ENCODE peak calls at places on chromosomes 11 and 22, in seven cellular contexts. C is mammary epithelial cell, Q is foreskin fibroblast, P is neural progenitor cell, H is cardiac muscle cell, T is WERI-Rb-1, X is upper lobe of left lung. Y is an unnamed sample.

GRCh38 chr22:17943533-17944204 is 80.7 kb downstream of the MICAL3 start:
- DNase-seq in P (no peak), C (no peak), T (no peak), Q (no peak), X (no peak), H (no peak), Y (no peak)

GRCh38 chr22:39717099-39717498 is 146.5 kb downstream of the CACNA1I start:
- DNase-seq in T (no peak), P (no peak), H (no peak), Q (no peak), X (no peak), C (no peak), Y (no peak)

GRCh38 chr11:25615841-25616240 is 716.1 kb upstream of the ANO3 start:
- DNase-seq in C (no peak), X (no peak), P (no peak), T (no peak), H (no peak), Q (no peak), Y (no peak)

GRCh38 chr11:36354221-36355003 is 58.3 kb downstream of the PRR5L start:
- DNase-seq in X (no peak), P (no peak), Q (peak; percentile 44), H (peak; percentile 69), T (no peak), C (peak; percentile 59), Y (peak; percentile 73)

GRCh38 chr22:28151241-28151640 is 232.2 kb upstream of the PITPNB start:
- DNase-seq in T (no peak), H (no peak), X (no peak), C (no peak), Q (no peak), P (no peak), Y (no peak)

GRCh38 chr22:38569972-38570840 is at the start of gene DMC1:
- DNase-seq in Q (peak; percentile 81), H (peak; percentile 94), T (peak; percentile 82), X (peak; percentile 97), P (peak; percentile 99), C (peak; percentile 67), Y (peak; percentile 70)

GRCh38 chr22:43625242-43625641 is 186.9 kb downstream of the EFCAB6 start:
- DNase-seq in Q (no peak), C (no peak), T (no peak), P (no peak), X (no peak), H (no peak), Y (peak; percentile 9)

GRCh38 chr11:93267383-93267782 is 63.2 kb upstream of the DEUP1 start:
- DNase-seq in X (no peak), T (no peak), H (no peak), Q (no peak), C (no peak), P (no peak), Y (no peak)

GRCh38 chr11:17077240-17077519 is 287 bp downstream of the RPS13 start:
- DNase-seq in T (no peak), X (no peak), H (no peak), Q (no peak), C (no peak), P (no peak), Y (no peak)

GRCh38 chr11:34809191-34810106 is 106.7 kb downstream of the APIP start:
- DNase-seq in X (no peak), P (no peak), Q (no peak), H (peak; percentile 37), C (peak; percentile 79), T (no peak), Y (no peak)

GRCh38 chr11:43359432-43359818 is 705 bp downstream of the TTC17 start:
- DNase-seq in H (peak; percentile 38), C (peak; percentile 36), X (no peak), P (no peak), Q (peak; percentile 20), T (no peak), Y (no peak)

GRCh38 chr22:22849640-22850610 is 37.7 kb upstream of the IGLL5 start:
- DNase-seq in P (no peak), C (no peak), T (no peak), X (peak; percentile 25), Q (no peak), H (no peak), Y (no peak)

GRCh38 chr22:46917702-46918101 is 155.3 kb downstream of the TBC1D22A start:
- DNase-seq in H (no peak), P (no peak), Q (no peak), X (no peak), T (no peak), C (no peak), Y (no peak)

GRCh38 chr11:72635931-72636330 is 38.3 kb downstream of the PDE2A start:
- DNase-seq in P (no peak), H (no peak), C (no peak), T (no peak), Q (no peak), X (no peak), Y (no peak)

GRCh38 chr11:121328213-121328966 is 35.8 kb downstream of the SC5D start:
- DNase-seq in X (no peak), C (no peak), Q (no peak), T (no peak), H (no peak), P (no peak), Y (no peak)

GRCh38 chr11:27619039-27619438 is 81.2 kb downstream of the BDNF start:
- DNase-seq in T (no peak), Q (no peak), X (no peak), P (no peak), C (no peak), H (peak; percentile 10), Y (no peak)

GRCh38 chr11:22163394-22163797 is 29.5 kb upstream of the ANO5 start:
- DNase-seq in X (no peak), P (no peak), T (no peak), Q (no peak), C (peak; percentile 25), H (peak; percentile 8), Y (no peak)

GRCh38 chr11:72605958-72606357 is 68.3 kb downstream of the PDE2A start:
- DNase-seq in Q (no peak), P (no peak), X (no peak), T (no peak), C (no peak), H (peak; percentile 34), Y (no peak)

GRCh38 chr22:19597399-19597735 is 73.2 kb upstream of the CLDN5 start:
- DNase-seq in X (no peak), P (no peak), C (no peak), T (no peak), Q (no peak), H (no peak), Y (no peak)

GRCh38 chr11:8638300-8638699 is 44.2 kb downstream of the TRIM66 start:
- DNase-seq in T (no peak), H (peak; percentile 47), C (no peak), Q (peak; percentile 12), X (no peak), P (no peak), Y (no peak)

GRCh38 chr11:77515483-77515882 is 41.6 kb upstream of the PAK1 start:
- DNase-seq in X (no peak), P (no peak), Q (no peak), H (no peak), T (no peak), C (no peak), Y (no peak)

GRCh38 chr11:787084-787675 is 2.7 kb downstream of the CEND1 start:
- DNase-seq in Q (no peak), H (no peak), X (peak; percentile 82), C (no peak), T (no peak), P (no peak), Y (no peak)

GRCh38 chr11:86670179-86670578 is 2.2 kb downstream of the ME3 start:
- DNase-seq in Q (no peak), P (no peak), X (no peak), T (peak; percentile 35), C (peak; percentile 42), H (peak; percentile 85), Y (no peak)

DNA sequence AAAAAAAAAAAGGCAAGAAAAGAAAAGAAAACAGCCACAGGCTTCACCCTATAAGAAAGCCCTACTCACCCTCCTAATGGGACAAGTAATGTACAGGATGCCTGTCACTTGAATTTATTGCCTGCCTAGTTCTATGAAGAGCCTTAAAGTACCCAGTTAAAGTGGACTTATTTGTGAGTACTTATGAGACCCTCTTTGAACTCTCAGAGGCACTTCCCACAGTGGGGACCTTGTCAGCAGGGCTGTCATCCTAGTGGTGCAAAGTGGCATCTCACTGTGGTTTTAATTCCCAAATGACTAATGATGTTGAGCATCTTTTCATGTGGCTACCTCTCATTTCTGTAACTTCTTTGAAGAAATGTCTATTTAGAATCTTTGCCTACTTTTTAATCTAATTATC is 41.8 kb upstream of the BARX2 start:
- DNase-seq in C (no peak), Q (no peak), T (no peak), X (no peak), P (no peak), H (no peak), Y (no peak)
- TF ChIP-seq CTCF in C (peak; percentile 31), Q (no peak), T (no peak), X (no peak), P (peak; percentile 35), H (no peak), Y (no peak)

GRCh38 chr22:32850157-32850556 is 48.7 kb downstream of the TIMP3 start:
- DNase-seq in X (no peak), T (no peak), H (no peak), Q (no peak), P (no peak), C (no peak), Y (no peak)

GRCh38 chr22:32849501-32849900 is 48.0 kb downstream of the TIMP3 start:
- DNase-seq in H (no peak), T (peak; percentile 15), C (no peak), X (no peak), Q (no peak), P (no peak), Y (no peak)

GRCh38 chr22:32852346-32853251 is 51.1 kb downstream of the TIMP3 start:
- DNase-seq in X (no peak), Q (no peak), C (no peak), P (no peak), H (peak; percentile 72), T (no peak), Y (no peak)

GRCh38 chr22:32848226-32848625 is 46.7 kb downstream of the TIMP3 start:
- DNase-seq in C (no peak), T (no peak), P (no peak), H (no peak), Q (no peak), X (no peak), Y (no peak)

GRCh38 chr22:32850591-32851517 is 49.3 kb downstream of the TIMP3 start:
- DNase-seq in T (no peak), H (peak; percentile 64), C (no peak), X (no peak), Q (no peak), P (no peak), Y (no peak)
- H3K4me3 ChIP-seq in T (no peak overlapping the region), H (no peak overlapping the region), C (no peak overlapping the region), X (no peak overlapping the region), Q (no peak overlapping the region), P (no peak overlapping the region), Y (no peak overlapping the region)

GRCh38 chr11:60607483-60607882 is 91.9 kb upstream of the MS4A8 start:
- DNase-seq in X (no peak), T (no peak), Q (no peak), P (no peak), H (no peak), C (no peak), Y (no peak)
- TF ChIP-seq CTCF in X (no peak), T (no peak), Q (no peak), P (peak; percentile 26), H (no peak), C (peak; percentile 3), Y (no peak)

GRCh38 chr22:36289406-36289870 is 36.5 kb downstream of the APOL1 start:
- DNase-seq in Q (no peak), T (no peak), P (no peak), H (no peak), C (no peak), X (no peak), Y (no peak)
- H3K4me3 ChIP-seq in Q (no peak overlapping the region), T (no peak overlapping the region), P (no peak overlapping the region), H (no peak overlapping the region), C (no peak overlapping the region), X (no peak overlapping the region), Y (no peak overlapping the region)

GRCh38 chr11:79720115-79720514 is 279.3 kb upstream of the TENM4 start:
- DNase-seq in X (no peak), P (no peak), T (no peak), Q (no peak), H (no peak), C (no peak), Y (no peak)
- TF ChIP-seq CTCF in X (no peak), P (no peak), T (no peak), Q (no peak), H (no peak), C (no peak), Y (no peak)